ENCODE peak calls at places on chromosomes 12 and 14, in ten cellular contexts. O is esophagus squamous epithelium, Q is lower leg skin, B is NB4, N is breast epithelium, W is stomach, A is A549, E is H1, H is upper lobe of left lung, I is HCT116. L is an unnamed sample.

GRCh38 chr12:121630791-121631190 is 4.5 kb downstream of the ORAI1 start:
- DNase-seq in O (no peak), Q (no peak), B (no peak), N (no peak), W (no peak), A (no peak), E (no peak), H (no peak), I (no peak), L (no peak)

GRCh38 chr12:121224591-121224990 is 14.7 kb downstream of the P2RX4 start:
- DNase-seq in O (no peak), Q (no peak), B (no peak), N (no peak), W (no peak), A (no peak), E (no peak), H (no peak), I (no peak), L (no peak)

GRCh38 chr14:67265131-67265530 is 23.9 kb downstream of the PALS1 start:
- DNase-seq in O (no peak), Q (no peak), B (peak; percentile 5), N (no peak), W (no peak), A (no peak), E (no peak), H (no peak), I (no peak), L (no peak)

GRCh38 chr14:94469261-94469660 is 6.7 kb downstream of the SERPINA9 start:
- DNase-seq in O (no peak), Q (peak; percentile 48), B (no peak), N (no peak), W (no peak), A (no peak), E (no peak), H (no peak), I (no peak), L (peak; percentile 24)

GRCh38 chr14:42224053-42224888 is 617.6 kb downstream of the LRFN5 start:
- DNase-seq in O (no peak), Q (peak; percentile 84), B (peak; percentile 44), N (no peak), W (peak; percentile 52), A (peak; percentile 65), E (peak; percentile 86), H (no peak), I (peak; percentile 37), L (peak; percentile 73)

GRCh38 chr12:88693837-88694445 is 113.7 kb upstream of the KITLG start:
- DNase-seq in O (no peak), Q (no peak), B (no peak), N (no peak), W (no peak), A (no peak), E (no peak), H (no peak), I (no peak), L (no peak)

GRCh38 chr12:50934371-50934851 is 17.9 kb upstream of the HIGD1C start:
- DNase-seq in O (no peak), Q (no peak), B (peak; percentile 21), N (no peak), W (no peak), A (no peak), E (no peak), H (no peak), I (no peak), L (no peak)

GRCh38 chr14:32472512-32473472 is 143.7 kb downstream of the AKAP6 start:
- DNase-seq in O (no peak), Q (no peak), B (no peak), N (peak; percentile 36), W (no peak), A (peak; percentile 6), E (no peak), H (no peak), I (no peak), L (no peak)

GRCh38 chr12:109256011-109256410 is 53.1 kb downstream of the FOXN4 start:
- DNase-seq in O (no peak), Q (no peak), B (no peak), N (no peak), W (no peak), A (no peak), E (no peak), H (no peak), I (no peak), L (no peak)

GRCh38 chr14:35285168-35285990 is 6.8 kb upstream of the PSMA6 start:
- DNase-seq in O (no peak), Q (no peak), B (peak; percentile 88), N (no peak), W (no peak), A (no peak), E (no peak), H (peak; percentile 33), I (no peak), L (no peak)

GRCh38 chr14:26199599-26200370 is 398.0 kb downstream of the NOVA1 start:
- DNase-seq in O (no peak), Q (no peak), B (peak; percentile 76), N (no peak), W (no peak), A (no peak), E (no peak), H (no peak), I (no peak), L (no peak)

GRCh38 chr12:80892597-80893445 is 44.9 kb downstream of the LIN7A start:
- DNase-seq in O (no peak), Q (no peak), B (no peak), N (no peak), W (no peak), A (no peak), E (no peak), H (no peak), I (no peak), L (no peak)

GRCh38 chr12:51591020-51591901 is at the start of gene SCN8A:
- DNase-seq in O (no peak), Q (peak; percentile 81), B (peak; percentile 49), N (no peak), W (peak; percentile 36), A (peak; percentile 61), E (peak; percentile 87), H (no peak), I (peak; percentile 16), L (no peak)

GRCh38 chr12:92597997-92598396 is 104.8 kb upstream of the PLEKHG7 start:
- DNase-seq in O (no peak), Q (no peak), B (no peak), N (no peak), W (no peak), A (peak; percentile 38), E (no peak), H (no peak), I (no peak), L (no peak)

GRCh38 chr12:92596388-92596787 is 106.4 kb upstream of the PLEKHG7 start:
- DNase-seq in O (no peak), Q (no peak), B (no peak), N (no peak), W (no peak), A (peak; percentile 30), E (no peak), H (no peak), I (no peak), L (no peak)

GRCh38 chr12:92595663-92596062 is 107.1 kb upstream of the PLEKHG7 start:
- DNase-seq in O (no peak), Q (no peak), B (no peak), N (no peak), W (no peak), A (no peak), E (no peak), H (no peak), I (no peak), L (no peak)

GRCh38 chr12:92597118-92597517 is 105.7 kb upstream of the PLEKHG7 start:
- DNase-seq in O (no peak), Q (no peak), B (no peak), N (no peak), W (no peak), A (no peak), E (no peak), H (no peak), I (no peak), L (no peak)

GRCh38 chr12:92593734-92594402 is 108.9 kb upstream of the PLEKHG7 start:
- DNase-seq in O (no peak), Q (no peak), B (peak; percentile 91), N (peak; percentile 35), W (peak; percentile 29), A (peak; percentile 97), E (no peak), H (peak; percentile 77), I (no peak), L (no peak)
- TF ChIP-seq POLR2A in O (peak; percentile 50), Q (no peak), B (no peak), N (no peak), W (no peak), A (no peak), E (no peak), H (no peak), I (no peak), L (no peak)

GRCh38 chr14:101780887-101781239 is 19.4 kb downstream of the PPP2R5C start:
- DNase-seq in O (no peak), Q (no peak), B (no peak), N (no peak), W (no peak), A (no peak), E (peak; percentile 65), H (no peak), I (no peak), L (no peak)
- H3K4me3 ChIP-seq in O (peak overlapping the region; percentile 66), Q (no peak overlapping the region), B (no peak overlapping the region), N (peak overlapping the region; percentile 57), W (peak overlapping the region; percentile 56), A (no peak overlapping the region), E (peak overlapping the region; percentile 65), H (peak overlapping the region; percentile 45), I (no peak overlapping the region), L (peak overlapping the region; percentile 67)

GRCh38 chr14:33596211-33597080 is 354.4 kb downstream of the EGLN3 start:
- DNase-seq in O (no peak), Q (no peak), B (no peak), N (no peak), W (no peak), A (no peak), E (no peak), H (no peak), I (no peak), L (no peak)
- TF ChIP-seq POLR2A in O (no peak), Q (no peak), B (no peak), N (no peak), W (no peak), A (no peak), E (no peak), H (no peak), I (no peak), L (no peak)

GRCh38 chr14:73269729-73270651 is 32.7 kb downstream of the PAPLN start:
- DNase-seq in O (no peak), Q (peak; percentile 87), B (no peak), N (no peak), W (peak; percentile 64), A (no peak), E (no peak), H (peak; percentile 66), I (no peak), L (no peak)
- H3K4me3 ChIP-seq in O (peak overlapping the region; percentile 66), Q (no peak overlapping the region), B (no peak overlapping the region), N (peak overlapping the region; percentile 35), W (peak overlapping the region; percentile 36), A (no peak overlapping the region), E (no peak overlapping the region), H (no peak overlapping the region), I (no peak overlapping the region), L (peak overlapping the region; percentile 41)

GRCh38 chr12:113301811-113302210 is 33.1 kb downstream of the SLC8B1 start:
- DNase-seq in O (no peak), Q (no peak), B (no peak), N (no peak), W (no peak), A (no peak), E (no peak), H (no peak), I (no peak), L (no peak)
- TF ChIP-seq POLR2A in O (no peak), Q (no peak), B (no peak), N (no peak), W (no peak), A (no peak), E (no peak), H (no peak), I (no peak), L (no peak)

GRCh38 chr12:62631531-62632520 is 165.2 kb downstream of the MON2 start:
- DNase-seq in O (no peak), Q (peak; percentile 91), B (peak; percentile 24), N (peak; percentile 74), W (peak; percentile 43), A (peak; percentile 68), E (peak; percentile 84), H (peak; percentile 78), I (no peak), L (peak; percentile 75)
- H3K4me3 ChIP-seq in O (peak overlapping the region; percentile 69), Q (peak overlapping the region; percentile 35), B (peak overlapping the region; percentile 42), N (peak overlapping the region; percentile 48), W (peak overlapping the region; percentile 52), A (peak overlapping the region; percentile 44), E (peak overlapping the region; percentile 42), H (peak overlapping the region; percentile 57), I (no peak overlapping the region), L (peak overlapping the region; percentile 55)